ENCODE peak calls at places on chromosomes 11 and 22, in seven cellular contexts. A is iris pigment epithelial cell; J is HS-5; I is stimulated activated CD8-positive, alpha-beta memory T cell treated with anti-CD3 and anti-CD28 coated beads, Interleukin-4, amount 100 ng/mL, for 1 hour; D is AML-193; X is stimulated activated CD4-positive, alpha-beta T cell treated with anti-CD3 and anti-CD28 coated beads, Interleukin-2, amount 100 ng/mL, for 48 hours; K is cardiac muscle cell. H is an unnamed sample.

GRCh38 chr11:131938321-131938751 is 567.9 kb downstream of the NTM start:
- DNase-seq in J (no peak), I (no peak), A (no peak), D (no peak), X (no peak), K (no peak), H (no peak)

GRCh38 chr11:63802637-63803414 is 10.4 kb upstream of the SPINDOC start:
- DNase-seq in I (no peak), A (peak), D (no peak), J (peak), X (no peak), K (no peak), H (no peak)

GRCh38 chr22:35846804-35847203 is 129.1 kb downstream of the APOL5 start:
- DNase-seq in X (no peak), K (no peak), I (no peak), J (no peak), D (no peak), A (no peak), H (no peak)

GRCh38 chr11:67006029-67006884 is 16.7 kb upstream of the SYT12 start:
- DNase-seq in D (no peak), K (no peak), A (no peak), X (peak), I (no peak), J (no peak), H (no peak)

GRCh38 chr11:66221726-66222236 is 46.7 kb upstream of the RAB1B start:
- DNase-seq in K (no peak), A (peak), J (no peak), I (no peak), X (peak), D (no peak), H (no peak)

GRCh38 chr22:42868751-42869251 is 11.7 kb upstream of the ARFGAP3 start:
- DNase-seq in J (no peak), A (no peak), K (no peak), D (no peak), I (no peak), X (no peak), H (no peak)

GRCh38 chr11:63884191-63884590 is 32.8 kb downstream of the RCOR2 start:
- DNase-seq in X (no peak), D (no peak), K (peak), I (no peak), A (peak), J (no peak), H (no peak)

GRCh38 chr22:47663615-47664605 is 901.5 kb downstream of the TBC1D22A start:
- DNase-seq in A (no peak), K (no peak), X (no peak), I (no peak), D (no peak), J (no peak), H (no peak)

GRCh38 chr11:86150826-86151187 is 81.9 kb upstream of the PICALM start:
- DNase-seq in I (no peak), J (no peak), D (no peak), X (no peak), A (no peak), K (no peak), H (no peak)

GRCh38 chr11:1868636-1869291 is 15.9 kb downstream of the LSP1 start:
- DNase-seq in D (no peak), A (no peak), I (no peak), J (no peak), X (no peak), K (no peak), H (no peak)

GRCh38 chr11:33910261-33910959 is 18.5 kb upstream of the LMO2 start:
- DNase-seq in A (no peak), X (no peak), J (peak), D (no peak), K (no peak), I (no peak), H (no peak)

GRCh38 chr11:72726266-72727220 is 25.7 kb downstream of the ARAP1 start:
- DNase-seq in I (no peak), K (no peak), X (no peak), J (no peak), D (no peak), A (no peak), H (no peak)

GRCh38 chr11:79441159-79441875 is 487 bp upstream of the TENM4 start:
- DNase-seq in X (no peak), I (no peak), D (no peak), J (no peak), A (peak), K (no peak), H (no peak)

GRCh38 chr11:2578006-2578933 is 121.5 kb downstream of the KCNQ1OT1 start:
- DNase-seq in D (no peak), I (no peak), X (no peak), K (peak), J (no peak), A (no peak), H (no peak)

GRCh38 chr11:1437500-1437899 is 47.8 kb downstream of the BRSK2 start:
- DNase-seq in J (no peak), I (no peak), K (peak), A (peak), X (no peak), D (no peak), H (no peak)

GRCh38 chr11:25566298-25567200 is 765.4 kb upstream of the ANO3 start:
- DNase-seq in A (peak), K (no peak), X (no peak), I (no peak), J (no peak), D (peak), H (no peak)

GRCh38 chr11:114036156-114036811 is 23.2 kb upstream of the ZBTB16 start:
- DNase-seq in A (peak), K (peak), I (no peak), X (peak), J (no peak), D (peak), H (peak)

GRCh38 chr11:17865765-17866428 is 131.3 kb downstream of the KCNC1 start:
- DNase-seq in J (no peak), K (peak), X (no peak), D (no peak), I (no peak), A (peak), H (no peak)

GRCh38 chr11:116225236-116225635 is 547.6 kb downstream of the BUD13 start:
- DNase-seq in K (no peak), J (no peak), A (no peak), D (no peak), X (no peak), I (no peak), H (no peak)

GRCh38 chr11:72962084-72962483 is 147.9 kb downstream of the ATG16L2 start:
- DNase-seq in I (no peak), D (peak), X (no peak), J (no peak), A (peak), K (no peak), H (no peak)

GRCh38 chr22:30877662-30878515 is 90.7 kb downstream of the MORC2 start:
- DNase-seq in A (no peak), I (no peak), K (no peak), J (no peak), D (no peak), X (no peak), H (no peak)

GRCh38 chr22:42820075-42820763 is 36.9 kb downstream of the ARFGAP3 start:
- DNase-seq in X (no peak), J (peak), K (peak), A (peak), D (peak), I (no peak), H (no peak)

GRCh38 chr11:75430692-75431532 is 2.1 kb downstream of the KLHL35 start:
- DNase-seq in K (no peak), I (no peak), J (no peak), D (no peak), A (no peak), X (no peak), H (no peak)

GRCh38 chr11:1126935-1127663 is 30.7 kb upstream of the MUC5AC start:
- DNase-seq in K (no peak), A (no peak), I (no peak), X (no peak), J (no peak), D (no peak), H (no peak)

GRCh38 chr11:2525166-2525861 is 80.5 kb downstream of the KCNQ1 start:
- DNase-seq in J (no peak), D (no peak), K (no peak), X (no peak), I (no peak), A (no peak), H (no peak)

GRCh38 chr11:130583866-130584265 is 135.4 kb downstream of the ADAMTS15 start:
- DNase-seq in J (no peak), X (no peak), I (no peak), A (no peak), D (no peak), K (no peak), H (peak)

GRCh38 chr11:124475265-124475664 is 29.8 kb upstream of the OR8B8 start:
- DNase-seq in X (no peak), A (no peak), D (no peak), K (no peak), J (no peak), I (no peak), H (no peak)

GRCh38 chr11:117305145-117305544 is 10.9 kb downstream of the BACE1 start:
- DNase-seq in J (no peak), I (no peak), K (no peak), D (no peak), X (no peak), A (no peak), H (no peak)

GRCh38 chr11:46370253-46370652 is 11.2 kb upstream of the MDK start:
- DNase-seq in J (no peak), A (no peak), X (no peak), D (no peak), K (no peak), I (no peak), H (no peak)

GRCh38 chr11:64164392-64165312 is 1.3 kb downstream of the MACROD1 start:
- DNase-seq in D (no peak), I (no peak), A (no peak), K (peak), J (no peak), X (no peak), H (no peak)

GRCh38 chr11:67054851-67055523 is 1.7 kb upstream of the RHOD start:
- DNase-seq in J (no peak), K (peak), A (peak), I (no peak), X (no peak), D (no peak), H (no peak)

GRCh38 chr11:101436511-101437142 is 147.2 kb downstream of the TRPC6 start:
- DNase-seq in I (no peak), J (no peak), X (no peak), K (peak), A (peak), D (no peak), H (no peak)

GRCh38 chr11:11441091-11441490 is 88.0 kb upstream of the CSNK2A3 start:
- DNase-seq in I (no peak), A (no peak), X (no peak), J (no peak), K (no peak), D (no peak), H (no peak)

GRCh38 chr11:64846998-64847666 is 2.7 kb upstream of the CDC42BPG start:
- DNase-seq in X (peak), J (peak), I (peak), A (peak), K (peak), D (peak), H (peak)